ENCODE peak calls at places on chromosomes 3 and 15, in four cellular contexts. B, U, L and Y are unnamed samples.

GRCh38 chr15:82942691-82943090 is 9.8 kb downstream of the HOMER2 start:
- DNase-seq in B (peak), U (no peak), L (peak), Y (peak)

GRCh38 chr15:41513282-41514227 is at the start of gene LTK:
- DNase-seq in B (no peak), U (no peak), L (peak), Y (no peak)

GRCh38 chr3:148716657-148717056 is 19.0 kb downstream of the AGTR1 start:
- DNase-seq in B (no peak), U (no peak), L (no peak), Y (no peak)

GRCh38 chr15:52334491-52335160 is 39.0 kb upstream of the MYO5C start:
- DNase-seq in B (peak), U (no peak), L (no peak), Y (no peak)

GRCh38 chr3:99651561-99651960 is 13.2 kb downstream of the COL8A1 start:
- DNase-seq in B (peak), U (peak), L (no peak), Y (no peak)

GRCh38 chr3:191301017-191301416 is 28.2 kb upstream of the CCDC50 start:
- DNase-seq in B (no peak), U (no peak), L (no peak), Y (no peak)

GRCh38 chr15:101446527-101447167 is 42.9 kb downstream of the PCSK6 start:
- DNase-seq in B (no peak), U (no peak), L (no peak), Y (peak)

GRCh38 chr3:184642623-184643308 is 69.1 kb downstream of the MAGEF1 start:
- DNase-seq in B (no peak), U (no peak), L (peak), Y (no peak)

GRCh38 chr3:59726279-59726678 is 676.5 kb upstream of the CFAP20DC start:
- DNase-seq in B (no peak), U (no peak), L (no peak), Y (no peak)

DNA sequence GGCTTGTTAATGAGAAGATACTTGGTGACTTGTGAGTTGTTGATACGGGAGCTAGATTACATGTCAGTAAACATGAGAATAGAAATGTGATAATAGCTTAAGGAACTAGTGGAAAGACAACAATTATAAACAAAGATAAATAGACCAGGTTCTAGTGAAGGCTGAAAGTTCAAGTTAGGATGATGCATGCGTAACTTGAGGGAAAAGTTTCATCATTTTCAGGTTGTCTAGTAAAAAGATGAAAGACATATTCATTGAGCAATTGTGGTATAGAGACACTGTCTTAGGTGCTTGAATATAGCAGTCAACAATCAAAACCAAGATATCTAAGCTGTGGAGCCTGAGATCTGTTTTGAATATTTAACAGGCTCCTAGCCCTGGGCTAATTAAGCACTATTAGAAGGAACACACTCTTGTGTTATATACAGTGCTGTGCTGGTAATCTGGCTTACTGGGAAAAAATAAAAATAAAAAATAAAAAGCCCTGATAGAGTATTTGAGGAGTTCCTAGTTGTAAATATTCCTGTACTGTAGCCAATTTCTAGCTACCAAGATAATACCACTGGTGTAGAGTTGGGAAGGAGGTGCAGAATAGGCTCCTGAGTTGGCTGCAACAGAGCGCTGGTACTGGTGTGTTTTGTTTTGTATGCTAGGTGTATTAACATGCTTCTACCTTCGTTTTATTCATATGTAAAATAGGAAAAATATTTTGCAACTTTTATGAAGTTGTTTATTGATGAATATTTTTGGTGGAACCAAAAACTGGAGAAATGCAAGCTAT is 68.5 kb downstream of the NLGN1 start:
- DNase-seq in B (no peak), U (no peak), L (peak), Y (no peak)
- H3K27ac ChIP-seq in B (no peak), U (no peak), L (no peak), Y (no peak)

DNA sequence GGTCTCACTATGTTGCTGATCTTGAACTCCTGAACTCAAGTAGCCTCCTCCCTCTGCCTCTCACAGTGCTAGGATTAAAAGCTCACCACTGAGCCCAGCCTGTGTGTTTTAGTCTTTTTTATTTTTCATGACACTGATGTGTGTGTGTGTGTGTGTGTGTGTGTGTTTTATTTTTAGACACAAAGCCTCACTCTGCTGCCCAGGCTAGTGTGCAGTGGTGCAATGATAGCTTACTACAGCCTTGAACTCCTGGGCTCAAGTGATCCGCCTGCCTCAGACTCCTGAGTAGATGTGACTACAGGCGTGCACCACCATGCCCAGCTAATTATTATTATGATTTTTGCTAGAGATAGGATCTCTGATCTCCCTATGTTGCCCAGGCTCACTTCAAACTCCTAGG is 23.3 kb upstream of the CTSH start:
- DNase-seq in B (no peak), U (no peak), L (no peak), Y (no peak)
- H3K27ac ChIP-seq in B (no peak), U (no peak), L (no peak), Y (no peak)

GRCh38 chr15:50886611-50887350 is 21.7 kb upstream of the AP4E1 start:
- DNase-seq in B (no peak), U (no peak), L (no peak), Y (no peak)

GRCh38 chr15:50881121-50882048 is 27.1 kb upstream of the AP4E1 start:
- DNase-seq in B (no peak), U (no peak), L (peak), Y (no peak)

GRCh38 chr15:50886139-50886467 is 22.4 kb upstream of the AP4E1 start:
- DNase-seq in B (no peak), U (no peak), L (no peak), Y (no peak)

GRCh38 chr15:50884583-50884982 is 23.9 kb upstream of the AP4E1 start:
- DNase-seq in B (peak), U (no peak), L (no peak), Y (no peak)

DNA sequence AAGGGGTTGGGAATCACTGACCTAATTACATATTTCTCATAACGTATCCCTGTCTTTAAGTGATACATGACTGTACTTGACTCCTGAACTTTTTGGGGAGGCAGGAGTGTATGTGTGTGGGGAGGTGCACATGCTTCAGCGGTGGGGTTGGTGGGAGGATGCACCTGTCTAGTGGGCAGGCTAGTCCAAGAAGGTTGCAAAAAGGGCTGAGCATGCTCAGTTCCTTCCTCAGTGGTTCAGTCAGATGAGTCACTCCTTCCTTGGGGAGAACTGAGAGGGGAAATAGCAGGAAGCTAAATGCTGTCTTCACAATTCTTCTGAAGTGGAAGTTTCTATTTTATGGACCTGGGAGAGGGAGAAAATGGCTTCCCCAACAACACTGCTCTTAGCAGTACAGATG is 24.6 kb upstream of the AP4E1 start:
- DNase-seq in B (peak), U (no peak), L (no peak), Y (no peak)
- H3K27ac ChIP-seq in B (peak), U (no peak), L (no peak), Y (no peak)

DNA sequence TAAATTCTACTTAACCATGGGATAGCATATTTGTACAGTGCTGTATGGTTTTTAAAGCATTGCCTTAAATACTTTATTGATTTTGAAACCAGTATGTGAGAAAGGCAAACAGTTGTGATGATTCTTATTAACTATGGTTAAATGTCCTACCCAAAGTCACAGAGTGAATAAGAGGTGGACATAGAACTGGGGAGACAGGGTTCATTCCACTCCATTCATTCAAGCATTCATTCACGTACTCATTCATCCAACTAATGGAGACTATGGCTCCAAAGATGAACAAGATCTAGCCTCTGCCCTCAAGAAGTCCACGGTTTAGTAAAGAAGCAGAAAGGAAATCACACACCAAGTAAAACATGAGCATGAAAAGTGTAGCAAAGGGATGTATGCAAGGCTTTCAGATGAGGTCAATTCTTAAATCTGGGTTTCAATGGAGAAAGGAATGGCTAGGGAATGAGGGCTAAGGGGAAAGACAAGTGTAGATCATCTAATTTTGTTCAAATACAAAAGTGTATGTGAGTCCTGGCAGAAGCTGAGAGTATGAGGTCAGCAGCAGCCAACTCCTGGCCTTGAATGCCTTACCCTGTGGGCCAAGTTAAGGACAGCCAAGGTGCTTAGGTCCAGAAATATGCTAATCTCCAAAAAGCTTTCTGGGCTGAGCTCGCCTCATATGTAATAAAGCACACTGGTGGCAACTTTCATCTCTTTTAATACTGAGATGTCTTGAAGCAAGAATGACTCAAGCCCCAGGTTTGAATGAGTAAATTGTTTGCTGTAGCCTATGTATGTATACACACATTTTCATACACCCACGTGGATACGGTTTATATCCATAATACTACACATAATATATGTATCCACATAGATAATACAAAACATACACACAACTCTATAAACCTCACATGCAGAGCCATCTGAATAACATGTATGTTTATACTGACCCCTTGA is 4.3 kb downstream of the TNIK start:
- DNase-seq in B (no peak), U (no peak), L (no peak), Y (no peak)
- H3K27ac ChIP-seq in B (no peak), U (no peak), L (no peak), Y (no peak)

GRCh38 chr15:68019814-68020525 is 34.1 kb upstream of the PIAS1 start:
- DNase-seq in B (no peak), U (no peak), L (peak), Y (no peak)
- H3K27ac ChIP-seq in B (no peak), U (no peak), L (no peak), Y (no peak)

DNA sequence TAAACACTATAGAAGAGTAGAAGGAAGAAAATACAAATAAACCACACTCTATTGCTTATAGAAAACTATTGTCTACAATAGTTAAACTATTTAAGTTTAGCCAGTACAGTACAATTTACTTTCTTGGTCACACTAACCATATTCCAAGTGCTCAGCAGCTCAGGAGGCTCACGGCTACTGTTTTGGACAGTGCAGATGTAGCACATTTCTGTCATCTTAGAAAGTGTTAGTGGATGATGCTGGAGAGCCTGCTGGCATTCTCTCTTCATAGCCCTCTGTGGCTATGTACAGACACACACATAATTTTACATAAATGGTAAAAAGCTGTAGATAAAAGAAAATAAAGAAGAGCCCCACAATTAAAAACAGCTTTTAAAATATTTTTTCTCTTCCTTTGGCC is 23.8 kb downstream of the NUDT16 start:
- DNase-seq in B (no peak), U (no peak), L (no peak), Y (no peak)
- H3K27ac ChIP-seq in B (no peak), U (no peak), L (no peak), Y (no peak)

GRCh38 chr3:15045667-15046066 is 19.4 kb downstream of the MRPS25 start:
- DNase-seq in B (no peak), U (no peak), L (no peak), Y (no peak)
- H3K27ac ChIP-seq in B (no peak), U (no peak), L (no peak), Y (no peak)

GRCh38 chr15:71801935-71802655 is 8.3 kb upstream of the NR2E3 start:
- DNase-seq in B (no peak), U (no peak), L (peak), Y (no peak)

GRCh38 chr15:71798641-71799040 is 11.7 kb upstream of the NR2E3 start:
- DNase-seq in B (no peak), U (no peak), L (no peak), Y (peak)

GRCh38 chr15:71800190-71800589 is 10.2 kb upstream of the NR2E3 start:
- DNase-seq in B (no peak), U (no peak), L (no peak), Y (no peak)

GRCh38 chr15:71802770-71803169 is 7.6 kb upstream of the NR2E3 start:
- DNase-seq in B (no peak), U (no peak), L (peak), Y (no peak)

GRCh38 chr15:71800835-71801745 is 9.3 kb upstream of the NR2E3 start:
- DNase-seq in B (peak), U (peak), L (peak), Y (no peak)
- H3K27ac ChIP-seq in B (peak), U (no peak), L (no peak), Y (no peak)

DNA sequence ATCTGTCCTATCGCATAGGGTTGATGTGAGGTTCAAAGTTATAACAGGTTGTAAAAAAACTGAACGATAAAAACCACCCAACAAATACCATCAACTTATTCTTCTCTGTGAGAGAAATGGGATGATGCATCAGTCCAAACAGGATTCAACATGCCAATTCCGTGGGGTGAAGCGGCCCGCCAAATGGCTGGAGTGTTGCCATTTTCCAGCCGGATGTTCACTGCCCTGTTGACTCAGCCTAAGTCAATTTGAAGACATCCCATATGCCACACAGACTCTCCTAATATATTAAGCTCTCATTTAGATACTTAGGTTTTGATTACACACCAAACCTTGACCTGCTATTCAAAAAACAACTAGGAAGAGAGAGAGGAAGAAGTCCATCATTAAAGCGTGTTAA is 311.1 kb downstream of the VPS13C start:
- DNase-seq in B (no peak), U (no peak), L (no peak), Y (no peak)
- H3K27ac ChIP-seq in B (no peak), U (no peak), L (no peak), Y (no peak)